ENCODE peak calls at places on chromosomes 12 and 14, in eight cellular contexts. V is neural progenitor cell, Q is left ventricle myocardium inferior, W is heart left ventricle, S is left lung, T is H7, K is mesendoderm, B is heart right ventricle. D is an unnamed sample.

GRCh38 chr12:46717848-46718247 is 107.9 kb downstream of the SLC38A4 start:
- DNase-seq in B (no peak), V (no peak), T (no peak), S (no peak), K (no peak), W (no peak), Q (no peak), D (no peak)

GRCh38 chr12:106032141-106032925 is 106.4 kb downstream of the NUAK1 start:
- DNase-seq in Q (no peak), T (no peak), W (no peak), V (no peak), B (no peak), K (peak; percentile 66), S (no peak), D (no peak)

GRCh38 chr14:106694638-106695393 is 1168.4 kb downstream of the TMEM121 start:
- DNase-seq in K (no peak), T (no peak), W (no peak), Q (peak; percentile 16), B (peak; percentile 18), V (no peak), S (no peak), D (no peak)

GRCh38 chr14:87133073-87133815 is 859.7 kb downstream of the GALC start:
- DNase-seq in Q (peak; percentile 19), S (no peak), V (no peak), W (no peak), K (peak; percentile 22), B (no peak), T (no peak), D (no peak)

GRCh38 chr12:104569348-104570173 is 112.8 kb downstream of the CHST11 start:
- DNase-seq in K (no peak), V (no peak), W (no peak), T (no peak), B (no peak), S (peak; percentile 43), Q (no peak), D (no peak)

GRCh38 chr12:73731658-73732057 is 806.0 kb upstream of the ATXN7L3B start:
- DNase-seq in B (no peak), T (no peak), K (no peak), S (no peak), Q (no peak), W (no peak), V (no peak), D (no peak)

GRCh38 chr12:95198914-95199313 is 18.4 kb downstream of the FGD6 start:
- DNase-seq in T (no peak), K (no peak), S (no peak), V (no peak), W (no peak), Q (no peak), B (no peak), D (no peak)

GRCh38 chr12:101939856-101940265 is 62.5 kb downstream of the DRAM1 start:
- DNase-seq in S (no peak), K (peak; percentile 87), T (peak; percentile 52), B (no peak), W (no peak), V (peak; percentile 84), Q (no peak), D (peak; percentile 73)

GRCh38 chr12:131986847-131987398 is 37.2 kb downstream of the EP400 start:
- DNase-seq in V (no peak), B (no peak), W (no peak), T (peak; percentile 59), Q (no peak), S (no peak), K (peak; percentile 19), D (no peak)

GRCh38 chr14:104546591-104547309 is 32.8 kb upstream of the C14orf180 start:
- DNase-seq in Q (no peak), T (no peak), S (no peak), W (no peak), B (no peak), V (no peak), K (no peak), D (no peak)

GRCh38 chr14:104548802-104549535 is 30.6 kb upstream of the C14orf180 start:
- DNase-seq in T (peak; percentile 65), W (no peak), B (no peak), K (no peak), V (no peak), S (peak; percentile 19), Q (no peak), D (no peak)

GRCh38 chr14:104546021-104546491 is 33.5 kb upstream of the C14orf180 start:
- DNase-seq in W (no peak), V (no peak), B (no peak), Q (no peak), K (no peak), S (peak; percentile 30), T (peak; percentile 56), D (no peak)

GRCh38 chr14:104547998-104548700 is 31.4 kb upstream of the C14orf180 start:
- DNase-seq in Q (no peak), K (no peak), S (peak; percentile 10), T (peak; percentile 55), B (no peak), V (no peak), W (no peak), D (peak; percentile 34)

GRCh38 chr14:104547310-104547997 is 32.1 kb upstream of the C14orf180 start:
- DNase-seq in W (no peak), K (no peak), S (peak; percentile 25), Q (no peak), V (no peak), B (no peak), T (no peak), D (no peak)
- H3K27me3 ChIP-seq in W (peaks cover 29% of the 10 kb centered on the region), K (no peaks in the 10 kb centered on the region), S (no peaks in the 10 kb centered on the region), Q (peaks cover 94% of the 10 kb centered on the region), V (no peaks in the 10 kb centered on the region), B (peaks cover 10% of the 10 kb centered on the region), T (no peaks in the 10 kb centered on the region), D (peaks cover 88% of the 10 kb centered on the region)

GRCh38 chr12:57889541-57889989 is 43.0 kb upstream of the CTDSP2 start:
- DNase-seq in K (no peak), W (peak; percentile 87), Q (peak; percentile 83), B (peak; percentile 76), V (peak; percentile 34), T (peak; percentile 43), S (peak; percentile 72), D (peak; percentile 91)
- H3K4me3 ChIP-seq in K (no peak overlapping the region), W (peak overlapping the region; percentile 39), Q (peak overlapping the region; percentile 50), B (peak overlapping the region; percentile 22), V (no peak overlapping the region), T (no peak overlapping the region), S (no peak overlapping the region), D (peak overlapping the region; percentile 11)

DNA sequence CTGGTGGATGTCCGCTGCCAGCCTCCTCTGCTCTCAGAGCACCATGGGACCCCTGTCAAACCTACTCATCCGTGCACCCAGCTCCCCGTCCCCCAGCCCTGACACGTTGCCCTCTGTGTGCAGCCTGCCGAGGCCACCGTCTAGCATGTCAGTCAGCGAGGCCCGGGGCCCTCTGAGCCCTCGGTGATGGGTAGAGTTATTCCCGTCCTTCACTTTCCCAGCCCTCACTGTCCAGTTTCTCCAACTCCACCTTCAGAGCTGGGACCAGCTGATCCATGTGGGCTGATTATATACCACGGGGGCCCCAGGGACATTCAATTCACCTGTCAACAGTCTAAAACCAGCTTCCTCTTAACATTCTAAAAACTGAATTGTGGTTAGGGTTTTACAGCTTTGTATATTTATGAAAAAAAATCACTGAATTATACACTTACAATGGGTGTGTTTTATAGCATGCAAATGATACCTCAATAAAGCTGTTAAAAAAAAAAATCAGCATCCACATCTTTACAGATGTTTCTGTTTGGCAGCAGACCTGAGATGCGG is 61.3 kb downstream of the CCDC88C start:
- DNase-seq in V (no peak), K (no peak), W (no peak), B (no peak), S (no peak), Q (no peak), T (no peak), D (no peak)
- H3K27me3 ChIP-seq in V (no peaks in the 10 kb centered on the region), K (no peaks in the 10 kb centered on the region), W (no peaks in the 10 kb centered on the region), B (no peaks in the 10 kb centered on the region), S (no peaks in the 10 kb centered on the region), Q (peaks cover 36% of the 10 kb centered on the region), T (no peaks in the 10 kb centered on the region), D (no peaks in the 10 kb centered on the region)

GRCh38 chr12:234891-235415 is 21.0 kb upstream of the SLC6A12 start:
- DNase-seq in B (no peak), W (no peak), T (no peak), K (no peak), V (no peak), Q (no peak), S (no peak), D (peak; percentile 28)
- H3K4me3 ChIP-seq in B (no peak overlapping the region), W (no peak overlapping the region), T (no peak overlapping the region), K (no peak overlapping the region), V (no peak overlapping the region), Q (no peak overlapping the region), S (no peak overlapping the region), D (no peak overlapping the region)

GRCh38 chr12:53700567-53700966 is 24.7 kb upstream of the ATP5MC2 start:
- DNase-seq in V (no peak), Q (no peak), T (no peak), W (no peak), S (peak; percentile 41), B (no peak), K (no peak), D (no peak)
- H3K27me3 ChIP-seq in V (peaks cover 100% of the 10 kb centered on the region), Q (peaks cover 84% of the 10 kb centered on the region), T (peaks cover 50% of the 10 kb centered on the region), W (peaks cover 68% of the 10 kb centered on the region), S (peaks cover 43% of the 10 kb centered on the region), B (peaks cover 92% of the 10 kb centered on the region), K (peaks cover 20% of the 10 kb centered on the region), D (peaks cover 69% of the 10 kb centered on the region)

GRCh38 chr12:5428332-5429221 is 3.3 kb upstream of the NTF3 start:
- DNase-seq in T (peak; percentile 80), B (no peak), W (no peak), S (no peak), V (peak; percentile 70), K (peak; percentile 74), Q (no peak), D (no peak)
- H3K4me3 ChIP-seq in T (peak overlapping the region; percentile 15), B (no peak overlapping the region), W (no peak overlapping the region), S (no peak overlapping the region), V (peak overlapping the region; percentile 88), K (no peak overlapping the region), Q (no peak overlapping the region), D (no peak overlapping the region)

GRCh38 chr12:460301-461230 is 827 bp downstream of the B4GALNT3 start:
- DNase-seq in W (peak; percentile 71), Q (no peak), B (peak; percentile 35), S (no peak), V (peak; percentile 57), K (no peak), T (peak; percentile 85), D (peak; percentile 28)

GRCh38 chr12:459050-459429 is 699 bp upstream of the B4GALNT3 start:
- DNase-seq in B (no peak), K (no peak), T (no peak), Q (no peak), S (no peak), W (no peak), V (no peak), D (no peak)

GRCh38 chr12:455821-456220 is 3.9 kb upstream of the B4GALNT3 start:
- DNase-seq in B (no peak), V (no peak), K (no peak), S (no peak), T (no peak), W (no peak), Q (no peak), D (no peak)

GRCh38 chr12:459430-460258 is at the start of gene B4GALNT3:
- DNase-seq in S (peak; percentile 58), Q (peak; percentile 61), V (peak; percentile 86), K (peak; percentile 79), B (peak; percentile 61), W (peak; percentile 77), T (peak; percentile 98), D (peak; percentile 57)

GRCh38 chr12:457676-458075 is 2.1 kb upstream of the B4GALNT3 start:
- DNase-seq in B (no peak), K (no peak), V (no peak), S (no peak), W (no peak), T (no peak), Q (no peak), D (no peak)
- H3K27me3 ChIP-seq in B (peaks cover 62% of the 10 kb centered on the region), K (no peaks in the 10 kb centered on the region), V (peaks cover 41% of the 10 kb centered on the region), S (peaks cover 21% of the 10 kb centered on the region), W (peaks cover 4% of the 10 kb centered on the region), T (peaks cover 29% of the 10 kb centered on the region), Q (peaks cover 53% of the 10 kb centered on the region), D (no peaks in the 10 kb centered on the region)

D was measured in tibial artery.